ENCODE peak calls at places on chromosomes 13 and 19, in five cellular contexts. Z is RWPE2; Y is A549; P is naive thymus-derived CD4-positive, alpha-beta T cell; E is psoas muscle. U is an unnamed sample.

GRCh38 chr13:112626124-112626523 is 38.2 kb upstream of the TUBGCP3 start:
- ATAC-seq in Z (no peak), Y (no peak), P (no peak), E (no peak), U (no peak)

GRCh38 chr13:43799191-43799590 is 12.4 kb upstream of the ENOX1 start:
- ATAC-seq in Z (no peak), Y (no peak), P (no peak), E (no peak), U (no peak)

GRCh38 chr13:110676511-110677204 is 29.3 kb downstream of the CARS2 start:
- ATAC-seq in Z (no peak), Y (no peak), P (peak), E (peak), U (peak)

GRCh38 chr13:99033814-99034213 is 56.0 kb upstream of the DOCK9 start:
- ATAC-seq in Z (peak), Y (peak), P (peak), E (no peak), U (peak)

GRCh38 chr19:28977826-28978225 is 235.1 kb downstream of the UQCRFS1 start:
- ATAC-seq in Z (no peak), Y (peak), P (no peak), E (no peak), U (no peak)

GRCh38 chr13:23754506-23754905 is 134.7 kb downstream of the MIPEP start:
- ATAC-seq in Z (no peak), Y (no peak), P (peak), E (no peak), U (no peak)

GRCh38 chr13:60572003-60572792 is 175.2 kb downstream of the TDRD3 start:
- ATAC-seq in Z (peak), Y (peak), P (no peak), E (no peak), U (no peak)

GRCh38 chr13:72920097-72920496 is 138.2 kb downstream of the PIBF1 start:
- ATAC-seq in Z (no peak), Y (no peak), P (no peak), E (peak), U (no peak)

GRCh38 chr13:39326471-39326870 is 276.5 kb downstream of the LHFPL6 start:
- ATAC-seq in Z (no peak), Y (no peak), P (no peak), E (no peak), U (no peak)

GRCh38 chr13:38785047-38785446 is 98.2 kb downstream of the FREM2 start:
- ATAC-seq in Z (no peak), Y (no peak), P (no peak), E (no peak), U (no peak)

GRCh38 chr13:39451860-39452301 is 151.1 kb downstream of the LHFPL6 start:
- ATAC-seq in Z (no peak), Y (no peak), P (peak), E (peak), U (peak)

GRCh38 chr19:18701250-18701608 is 17.7 kb downstream of the CRTC1 start:
- ATAC-seq in Z (no peak), Y (no peak), P (peak), E (no peak), U (no peak)

GRCh38 chr13:40316301-40316700 is 350.1 kb downstream of the FOXO1 start:
- ATAC-seq in Z (no peak), Y (no peak), P (no peak), E (no peak), U (no peak)

GRCh38 chr19:31167695-31168094 is 181.5 kb downstream of the TSHZ3 start:
- ATAC-seq in Z (no peak), Y (no peak), P (no peak), E (no peak), U (no peak)

GRCh38 chr13:29569253-29570057 is 26.0 kb downstream of the SLC7A1 start:
- ATAC-seq in Z (no peak), Y (no peak), P (no peak), E (no peak), U (no peak)

GRCh38 chr19:50836543-50837195 is 3.3 kb upstream of the KLK15 start:
- ATAC-seq in Z (no peak), Y (no peak), P (no peak), E (no peak), U (no peak)

GRCh38 chr13:84097148-84097547 is 214.9 kb upstream of the SLITRK1 start:
- ATAC-seq in Z (no peak), Y (no peak), P (no peak), E (no peak), U (no peak)

GRCh38 chr19:30231408-30232318 is 140.5 kb upstream of the ZNF536 start:
- ATAC-seq in Z (no peak), Y (no peak), P (no peak), E (no peak), U (no peak)

GRCh38 chr13:51638497-51638871 is 54.2 kb downstream of the WDFY2 start:
- ATAC-seq in Z (peak), Y (no peak), P (no peak), E (no peak), U (no peak)

GRCh38 chr13:24618219-24618955 is 61.8 kb upstream of the ATP12A start:
- ATAC-seq in Z (no peak), Y (no peak), P (peak), E (no peak), U (no peak)

GRCh38 chr13:38735655-38736440 is 49.0 kb downstream of the FREM2 start:
- ATAC-seq in Z (no peak), Y (no peak), P (no peak), E (no peak), U (no peak)

GRCh38 chr13:27138457-27139093 is 33.0 kb downstream of the USP12 start:
- ATAC-seq in Z (no peak), Y (no peak), P (no peak), E (no peak), U (no peak)

GRCh38 chr13:41655997-41656396 is 198.6 kb downstream of the RGCC start:
- ATAC-seq in Z (no peak), Y (no peak), P (no peak), E (no peak), U (no peak)

GRCh38 chr19:48379058-48379457 is 12.3 kb downstream of the KDELR1 start:
- ATAC-seq in Z (peak), Y (no peak), P (no peak), E (no peak), U (no peak)

GRCh38 chr19:16070366-16070990 is 5.8 kb upstream of the TPM4 start:
- ATAC-seq in Z (peak), Y (peak), P (peak), E (no peak), U (peak)

GRCh38 chr13:43686557-43686956 is 100.2 kb downstream of the ENOX1 start:
- ATAC-seq in Z (peak), Y (peak), P (no peak), E (peak), U (peak)

GRCh38 chr19:20661150-20661819 is at the start of gene ZNF626:
- ATAC-seq in Z (peak), Y (no peak), P (peak), E (peak), U (peak)